ENCODE peak calls at places on chromosomes 2 and 18, in five cellular contexts. One of them, this sample, is unnamed.
A peak's percentile ranks its signal among the peaks of the same experiment; 100 is the strongest.

GRCh38 chr2:149134335-149134923 is 95.9 kb downstream of the LYPD6B start:
- DNase-seq in fibroblast of lung: no peak
- DNase-seq in mesothelial cell of epicardium: no peak
- DNase-seq in foreskin fibroblast: no peak
- DNase-seq in neural progenitor cell: no peak
- DNase-seq in this sample: no peak

GRCh38 chr18:63131944-63132818 is 187.4 kb downstream of the BCL2 start:
- DNase-seq in foreskin fibroblast: no peak
- DNase-seq in mesothelial cell of epicardium: no peak
- DNase-seq in neural progenitor cell: no peak
- DNase-seq in fibroblast of lung: no peak
- DNase-seq in this sample: no peak

GRCh38 chr2:207221731-207222130 is 56.0 kb upstream of the KLF7 start:
- DNase-seq in fibroblast of lung: no peak
- DNase-seq in neural progenitor cell: no peak
- DNase-seq in mesothelial cell of epicardium: no peak
- DNase-seq in foreskin fibroblast: no peak
- DNase-seq in this sample: no peak

GRCh38 chr18:49835405-49835804 is 22.1 kb upstream of the ACAA2 start:
- DNase-seq in mesothelial cell of epicardium: no peak
- DNase-seq in neural progenitor cell: no peak
- DNase-seq in foreskin fibroblast: no peak
- DNase-seq in fibroblast of lung: no peak
- DNase-seq in this sample: no peak

GRCh38 chr2:110906613-110907365 is 174.4 kb downstream of the ACOXL start:
- DNase-seq in mesothelial cell of epicardium: no peak
- DNase-seq in neural progenitor cell: no peak
- DNase-seq in foreskin fibroblast: no peak
- DNase-seq in fibroblast of lung: no peak
- DNase-seq in this sample: no peak

GRCh38 chr2:167928434-167928833 is 319.0 kb downstream of the STK39 start:
- DNase-seq in foreskin fibroblast: no peak
- DNase-seq in mesothelial cell of epicardium: no peak
- DNase-seq in fibroblast of lung: no peak
- DNase-seq in neural progenitor cell: no peak
- DNase-seq in this sample: no peak

GRCh38 chr2:97355887-97356286 is 233.8 kb downstream of the ANKRD36B start:
- DNase-seq in mesothelial cell of epicardium: no peak
- DNase-seq in foreskin fibroblast: no peak
- DNase-seq in neural progenitor cell: peak; percentile 6
- DNase-seq in fibroblast of lung: no peak
- DNase-seq in this sample: no peak

GRCh38 chr2:109032229-109032800 is 43.3 kb upstream of the EDAR start:
- DNase-seq in mesothelial cell of epicardium: no peak
- DNase-seq in fibroblast of lung: no peak
- DNase-seq in foreskin fibroblast: no peak
- DNase-seq in neural progenitor cell: no peak
- DNase-seq in this sample: no peak

GRCh38 chr2:152594022-152594712 is 123.1 kb downstream of the PRPF40A start:
- DNase-seq in foreskin fibroblast: no peak
- DNase-seq in fibroblast of lung: no peak
- DNase-seq in neural progenitor cell: no peak
- DNase-seq in mesothelial cell of epicardium: no peak
- DNase-seq in this sample: no peak

GRCh38 chr2:38095996-38096861 is 20.3 kb upstream of the CYP1B1 start:
- DNase-seq in foreskin fibroblast: peak; percentile 68
- DNase-seq in mesothelial cell of epicardium: peak; percentile 53
- DNase-seq in neural progenitor cell: peak; percentile 7
- DNase-seq in fibroblast of lung: no peak
- DNase-seq in this sample: peak; percentile 20

GRCh38 chr2:105711394-105711793 is 33.3 kb upstream of the NCK2 start:
- DNase-seq in neural progenitor cell: no peak
- DNase-seq in foreskin fibroblast: no peak
- DNase-seq in fibroblast of lung: no peak
- DNase-seq in mesothelial cell of epicardium: no peak
- DNase-seq in this sample: no peak

GRCh38 chr2:160368988-160369935 is 124.3 kb downstream of the RBMS1 start:
- DNase-seq in foreskin fibroblast: peak; percentile 64
- DNase-seq in neural progenitor cell: no peak
- DNase-seq in fibroblast of lung: peak; percentile 48
- DNase-seq in mesothelial cell of epicardium: no peak
- DNase-seq in this sample: no peak

GRCh38 chr18:31098878-31099277 is 3.3 kb downstream of the DSC2 start:
- DNase-seq in mesothelial cell of epicardium: no peak
- DNase-seq in foreskin fibroblast: no peak
- DNase-seq in neural progenitor cell: no peak
- DNase-seq in fibroblast of lung: no peak
- DNase-seq in this sample: no peak

GRCh38 chr2:111148925-111149324 is 28.2 kb downstream of the BCL2L11 start:
- DNase-seq in foreskin fibroblast: no peak
- DNase-seq in mesothelial cell of epicardium: no peak
- DNase-seq in fibroblast of lung: no peak
- DNase-seq in neural progenitor cell: no peak
- DNase-seq in this sample: no peak

GRCh38 chr2:14540003-14540402 is 92.5 kb upstream of the LRATD1 start:
- DNase-seq in foreskin fibroblast: no peak
- DNase-seq in mesothelial cell of epicardium: no peak
- DNase-seq in neural progenitor cell: no peak
- DNase-seq in fibroblast of lung: peak; percentile 58
- DNase-seq in this sample: no peak

GRCh38 chr18:74669136-74669798 is 71.6 kb downstream of the ZNF407 start:
- DNase-seq in mesothelial cell of epicardium: no peak
- DNase-seq in fibroblast of lung: no peak
- DNase-seq in foreskin fibroblast: no peak
- DNase-seq in neural progenitor cell: no peak
- DNase-seq in this sample: no peak

DNA sequence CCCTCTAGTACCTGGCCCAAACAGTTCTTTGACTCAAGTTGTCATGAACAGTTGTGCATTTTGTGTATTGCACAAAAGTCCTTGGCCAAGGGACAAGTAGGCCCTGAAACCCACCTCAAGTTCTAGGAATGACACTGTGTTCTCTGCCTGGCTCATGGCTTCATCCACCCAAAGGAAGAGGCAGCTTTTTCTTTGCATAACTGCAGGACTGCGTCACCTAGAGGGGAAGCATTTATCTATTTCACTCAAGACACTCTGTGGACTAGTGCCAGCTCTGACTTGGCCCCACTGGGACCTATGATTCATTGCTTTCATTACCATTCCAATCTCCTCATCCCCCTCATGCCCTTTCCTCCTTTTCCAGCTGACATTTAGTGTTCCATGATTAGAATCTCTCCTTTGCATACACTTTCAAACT is 119.3 kb upstream of the SIX2 start:
- DNase-seq in foreskin fibroblast: peak; percentile 97
- DNase-seq in neural progenitor cell: no peak
- DNase-seq in fibroblast of lung: peak; percentile 94
- DNase-seq in mesothelial cell of epicardium: no peak
- DNase-seq in this sample: no peak
- TF ChIP-seq CTCF in foreskin fibroblast: peak; percentile 10
- TF ChIP-seq CTCF in neural progenitor cell: no peak
- TF ChIP-seq CTCF in fibroblast of lung: no peak
- TF ChIP-seq CTCF in mesothelial cell of epicardium: no peak
- TF ChIP-seq CTCF in this sample: no peak

GRCh38 chr18:33440011-33440383 is 524 bp downstream of the CCDC178 start:
- DNase-seq in mesothelial cell of epicardium: peak; percentile 40
- DNase-seq in neural progenitor cell: peak; percentile 83
- DNase-seq in fibroblast of lung: peak; percentile 88
- DNase-seq in foreskin fibroblast: peak; percentile 88
- DNase-seq in this sample: peak; percentile 30

GRCh38 chr18:33444699-33445098 is 4.2 kb upstream of the CCDC178 start:
- DNase-seq in fibroblast of lung: no peak
- DNase-seq in foreskin fibroblast: peak; percentile 33
- DNase-seq in mesothelial cell of epicardium: no peak
- DNase-seq in neural progenitor cell: no peak
- DNase-seq in this sample: no peak

GRCh38 chr18:33440384-33441043 is at the start of gene CCDC178:
- DNase-seq in fibroblast of lung: peak; percentile 36
- DNase-seq in foreskin fibroblast: peak; percentile 69
- DNase-seq in neural progenitor cell: peak; percentile 82
- DNase-seq in mesothelial cell of epicardium: peak; percentile 36
- DNase-seq in this sample: peak; percentile 64
- TF ChIP-seq CTCF in fibroblast of lung: no peak
- TF ChIP-seq CTCF in foreskin fibroblast: no peak
- TF ChIP-seq CTCF in neural progenitor cell: peak; percentile 40
- TF ChIP-seq CTCF in mesothelial cell of epicardium: no peak
- TF ChIP-seq CTCF in this sample: peak; percentile 47

GRCh38 chr2:148020358-148021058 is at the start of gene ORC4:
- DNase-seq in fibroblast of lung: peak; percentile 99
- DNase-seq in mesothelial cell of epicardium: peak; percentile 98
- DNase-seq in neural progenitor cell: peak; percentile 100
- DNase-seq in foreskin fibroblast: peak; percentile 100
- DNase-seq in this sample: peak; percentile 92
- TF ChIP-seq CTCF in fibroblast of lung: peak; percentile 60
- TF ChIP-seq CTCF in mesothelial cell of epicardium: no peak
- TF ChIP-seq CTCF in neural progenitor cell: peak; percentile 58
- TF ChIP-seq CTCF in foreskin fibroblast: peak; percentile 56
- TF ChIP-seq CTCF in this sample: peak; percentile 64

DNA sequence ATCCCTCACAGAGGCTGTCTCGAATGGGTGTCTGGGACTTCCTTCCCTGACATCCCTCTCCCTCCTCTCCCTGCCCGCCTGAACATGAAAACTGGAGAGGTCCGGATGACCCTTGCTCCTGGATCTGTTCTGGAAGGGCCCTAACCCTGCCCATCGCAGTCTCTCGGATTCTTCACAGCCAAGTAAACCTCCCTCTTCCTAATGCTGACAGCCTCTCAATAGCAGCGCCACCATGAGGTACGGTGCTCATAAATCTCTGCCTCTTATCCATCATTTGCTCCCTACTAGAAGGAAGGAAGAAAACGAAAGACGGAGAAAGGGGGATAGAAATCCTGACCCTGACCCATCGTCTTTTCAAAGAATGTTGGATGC is 257.9 kb downstream of the BCL11A start:
- DNase-seq in foreskin fibroblast: no peak
- DNase-seq in fibroblast of lung: no peak
- DNase-seq in neural progenitor cell: peak; percentile 23
- DNase-seq in mesothelial cell of epicardium: no peak
- DNase-seq in this sample: no peak
- TF ChIP-seq CTCF in foreskin fibroblast: no peak
- TF ChIP-seq CTCF in fibroblast of lung: no peak
- TF ChIP-seq CTCF in neural progenitor cell: peak; percentile 40
- TF ChIP-seq CTCF in mesothelial cell of epicardium: no peak
- TF ChIP-seq CTCF in this sample: no peak

DNA sequence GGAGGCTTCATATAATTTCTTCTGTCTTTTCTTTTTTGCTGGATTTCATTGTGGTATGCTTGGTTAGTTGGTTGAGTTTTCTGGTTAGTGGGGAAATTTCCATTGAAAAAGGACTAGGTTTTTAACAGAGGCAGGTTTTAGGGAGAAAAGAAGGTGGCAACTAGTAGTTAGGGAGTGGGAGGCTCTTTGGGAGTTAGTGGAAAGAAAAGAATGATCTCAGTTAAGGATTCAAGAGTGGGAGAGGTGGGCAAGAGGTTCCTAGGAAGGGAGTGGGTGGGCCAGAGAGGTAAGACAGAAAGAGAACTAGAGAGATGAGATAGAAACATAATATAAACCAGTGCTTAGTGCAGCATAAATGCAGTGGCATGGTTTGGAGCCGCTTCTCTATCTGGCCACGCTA is 96.9 kb downstream of the SPTBN1 start:
- DNase-seq in neural progenitor cell: no peak
- DNase-seq in fibroblast of lung: no peak
- DNase-seq in mesothelial cell of epicardium: no peak
- DNase-seq in foreskin fibroblast: no peak
- DNase-seq in this sample: no peak
- TF ChIP-seq CTCF in neural progenitor cell: no peak
- TF ChIP-seq CTCF in fibroblast of lung: no peak
- TF ChIP-seq CTCF in mesothelial cell of epicardium: no peak
- TF ChIP-seq CTCF in foreskin fibroblast: no peak
- TF ChIP-seq CTCF in this sample: no peak

GRCh38 chr2:20106746-20107145 is 55.3 kb upstream of the LAPTM4A start:
- DNase-seq in fibroblast of lung: peak; percentile 36
- DNase-seq in foreskin fibroblast: no peak
- DNase-seq in neural progenitor cell: peak; percentile 83
- DNase-seq in mesothelial cell of epicardium: peak; percentile 56
- DNase-seq in this sample: peak; percentile 46
- TF ChIP-seq CTCF in fibroblast of lung: peak; percentile 29
- TF ChIP-seq CTCF in foreskin fibroblast: peak; percentile 3
- TF ChIP-seq CTCF in neural progenitor cell: peak; percentile 72
- TF ChIP-seq CTCF in mesothelial cell of epicardium: peak; percentile 64
- TF ChIP-seq CTCF in this sample: peak; percentile 62

GRCh38 chr2:198961555-198961954 is 496.2 kb downstream of the SATB2 start:
- DNase-seq in neural progenitor cell: no peak
- DNase-seq in mesothelial cell of epicardium: no peak
- DNase-seq in foreskin fibroblast: peak; percentile 10
- DNase-seq in fibroblast of lung: no peak
- DNase-seq in this sample: no peak
- TF ChIP-seq CTCF in neural progenitor cell: peak; percentile 31
- TF ChIP-seq CTCF in mesothelial cell of epicardium: peak; percentile 45
- TF ChIP-seq CTCF in foreskin fibroblast: no peak
- TF ChIP-seq CTCF in fibroblast of lung: peak; percentile 21
- TF ChIP-seq CTCF in this sample: peak; percentile 25

This sample was measured in progenitor cell of endocrine pancreas.